ENCODE peak calls at places on chromosomes 13 and 19, in eight cellular contexts. A, V, H, K, D, J, U and Z are unnamed samples.
A peak's percentile ranks its signal among the peaks of the same experiment; 100 is the strongest.

GRCh38 chr13:73672492-73672891 is 461.7 kb downstream of the KLF12 start:
- DNase-seq in U (no peak), J (no peak), A (no peak), H (no peak), V (no peak), K (no peak), D (no peak), Z (no peak)

GRCh38 chr13:64817721-64818120 is 2412.4 kb downstream of the PCDH9 start:
- DNase-seq in J (no peak), A (no peak), U (no peak), V (no peak), H (no peak), D (no peak), K (no peak), Z (no peak)

GRCh38 chr13:53783466-53783865 is 754.9 kb downstream of the OLFM4 start:
- DNase-seq in K (no peak), A (peak; percentile 1), V (no peak), J (no peak), U (no peak), D (no peak), H (no peak), Z (no peak)

GRCh38 chr13:23433171-23434153 is at the start of gene SACS:
- DNase-seq in H (no peak), U (peak; percentile 40), V (no peak), D (no peak), J (no peak), A (peak; percentile 36), K (no peak), Z (no peak)

GRCh38 chr19:50344661-50345318 is 15.6 kb upstream of the KCNC3 start:
- DNase-seq in K (no peak), U (no peak), D (no peak), J (no peak), A (no peak), V (no peak), H (no peak), Z (no peak)

GRCh38 chr19:17969096-17969792 is 2.3 kb downstream of the KCNN1 start:
- DNase-seq in U (no peak), H (no peak), J (no peak), K (no peak), D (no peak), V (no peak), A (no peak), Z (no peak)

GRCh38 chr13:95386370-95386769 is 85.1 kb upstream of the ABCC4 start:
- DNase-seq in D (no peak), J (no peak), V (no peak), U (no peak), H (no peak), K (no peak), A (no peak), Z (no peak)

GRCh38 chr13:80871481-80871880 is 530.6 kb upstream of the SPRY2 start:
- DNase-seq in V (no peak), J (no peak), D (no peak), K (no peak), A (no peak), U (no peak), H (no peak), Z (no peak)

GRCh38 chr19:56315076-56315828 is 613 bp upstream of the ZSCAN5A start:
- DNase-seq in D (peak; percentile 85), A (peak; percentile 93), V (peak; percentile 63), H (peak; percentile 79), J (peak; percentile 87), U (peak; percentile 92), K (peak; percentile 95), Z (peak; percentile 85)

GRCh38 chr13:40026174-40026585 is 370.7 kb downstream of the COG6 start:
- DNase-seq in J (peak; percentile 2), D (peak; percentile 31), U (no peak), A (no peak), H (no peak), V (no peak), K (no peak), Z (no peak)

GRCh38 chr13:75687145-75687763 is 51.1 kb downstream of the LMO7 start:
- DNase-seq in U (no peak), H (no peak), J (no peak), K (no peak), D (no peak), A (no peak), V (no peak), Z (no peak)

GRCh38 chr13:51811046-51811445 is 7.1 kb upstream of the DHRS12 start:
- DNase-seq in H (no peak), D (no peak), V (no peak), K (no peak), J (no peak), A (no peak), U (no peak), Z (no peak)

GRCh38 chr19:8611890-8612806 is 1.6 kb upstream of the ADAMTS10 start:
- DNase-seq in U (no peak), A (no peak), D (no peak), V (no peak), K (no peak), J (no peak), H (peak; percentile 36), Z (no peak)

GRCh38 chr13:23069571-23069970 is 111.2 kb upstream of the SGCG start:
- DNase-seq in A (no peak), U (no peak), J (no peak), H (no peak), D (no peak), K (no peak), V (no peak), Z (no peak)

GRCh38 chr13:66853559-66853958 is 376.6 kb downstream of the PCDH9 start:
- DNase-seq in V (no peak), A (no peak), D (no peak), U (no peak), K (no peak), J (no peak), H (no peak), Z (no peak)

GRCh38 chr19:51123381-51124186 is 1.1 kb upstream of the SIGLEC9 start:
- DNase-seq in K (peak; percentile 77), A (no peak), H (no peak), J (no peak), U (no peak), V (no peak), D (no peak), Z (no peak)